ENCODE peak calls at places on chromosomes 16 and 17, in seven cellular contexts. G, X, F, M, B, I and H are unnamed samples.

GRCh38 chr17:3935140-3935542 is 18.9 kb upstream of the P2RX1 start:
- DNase-seq in X (peak), G (peak), M (peak), B (peak), F (no peak), I (peak), H (peak)

GRCh38 chr17:12457493-12457892 is 208.2 kb upstream of the MYOCD start:
- DNase-seq in F (no peak), X (no peak), B (no peak), I (no peak), M (no peak), G (no peak), H (no peak)

GRCh38 chr17:82051776-82052637 is at the start of the genes GPS1 and RFNG:
- DNase-seq in B (peak), F (peak), M (peak), X (peak), G (peak), I (peak), H (peak)

GRCh38 chr17:41417576-41418015 is 6.8 kb downstream of the KRT37 start:
- DNase-seq in X (no peak), G (no peak), I (peak), M (peak), B (no peak), F (peak), H (peak)

GRCh38 chr17:27657620-27658019 is 26.6 kb downstream of the LGALS9 start:
- DNase-seq in I (no peak), G (no peak), M (no peak), X (no peak), B (no peak), F (no peak), H (peak)

GRCh38 chr17:28524476-28525415 is 18.6 kb downstream of the FOXN1 start:
- DNase-seq in B (no peak), G (peak), M (no peak), X (no peak), F (no peak), I (no peak), H (peak)

GRCh38 chr16:82257990-82258389 is 88.0 kb upstream of the MPHOSPH6 start:
- DNase-seq in X (no peak), I (no peak), G (no peak), M (no peak), B (no peak), F (no peak), H (no peak)

GRCh38 chr16:88588148-88588547 is 17.9 kb downstream of the ZC3H18 start:
- DNase-seq in I (no peak), M (no peak), X (no peak), G (no peak), B (no peak), F (no peak), H (no peak)

GRCh38 chr17:16027708-16028584 is 28.3 kb downstream of the TTC19 start:
- DNase-seq in I (no peak), X (no peak), G (no peak), B (no peak), M (no peak), F (peak), H (peak)

GRCh38 chr16:55452996-55453395 is 26.0 kb upstream of the MMP2 start:
- DNase-seq in F (no peak), X (no peak), B (no peak), I (no peak), M (no peak), G (no peak), H (no peak)

GRCh38 chr17:79907855-79908254 is 68.6 kb upstream of the CBX4 start:
- DNase-seq in G (no peak), M (no peak), X (peak), B (no peak), F (no peak), I (no peak), H (no peak)
- H3K27ac ChIP-seq in G (no peak), M (no peak), X (no peak), B (no peak), F (no peak), I (no peak), H (no peak)

GRCh38 chr16:66751135-66751991 is at the start of gene DYNC1LI2:
- DNase-seq in F (peak), M (peak), G (peak), B (peak), I (peak), X (peak), H (peak)
- TF ChIP-seq EP300 in F (peak), M (no peak), G (no peak), B (no peak), I (no peak), X (no peak), H (no peak)

GRCh38 chr17:65057520-65058075 is 1.1 kb upstream of the GNA13 start:
- DNase-seq in B (peak), X (no peak), M (no peak), I (no peak), G (peak), F (no peak), H (no peak)
- H3K27ac ChIP-seq in B (peak), X (peak), M (peak), I (no peak), G (peak), F (peak), H (peak)

GRCh38 chr17:17497065-17497844 is 1.1 kb upstream of the RASD1 start:
- DNase-seq in G (no peak), I (no peak), B (no peak), X (peak), M (no peak), F (no peak), H (no peak)

GRCh38 chr17:17500999-17501605 is 4.9 kb upstream of the RASD1 start:
- DNase-seq in I (no peak), X (peak), G (no peak), F (no peak), M (no peak), B (no peak), H (no peak)

GRCh38 chr17:17497845-17498520 is 1.8 kb upstream of the RASD1 start:
- DNase-seq in X (peak), F (no peak), G (no peak), B (no peak), I (no peak), M (no peak), H (no peak)

GRCh38 chr17:17498606-17499301 is 2.6 kb upstream of the RASD1 start:
- DNase-seq in F (no peak), G (no peak), I (no peak), M (no peak), X (peak), B (no peak), H (no peak)

DNA sequence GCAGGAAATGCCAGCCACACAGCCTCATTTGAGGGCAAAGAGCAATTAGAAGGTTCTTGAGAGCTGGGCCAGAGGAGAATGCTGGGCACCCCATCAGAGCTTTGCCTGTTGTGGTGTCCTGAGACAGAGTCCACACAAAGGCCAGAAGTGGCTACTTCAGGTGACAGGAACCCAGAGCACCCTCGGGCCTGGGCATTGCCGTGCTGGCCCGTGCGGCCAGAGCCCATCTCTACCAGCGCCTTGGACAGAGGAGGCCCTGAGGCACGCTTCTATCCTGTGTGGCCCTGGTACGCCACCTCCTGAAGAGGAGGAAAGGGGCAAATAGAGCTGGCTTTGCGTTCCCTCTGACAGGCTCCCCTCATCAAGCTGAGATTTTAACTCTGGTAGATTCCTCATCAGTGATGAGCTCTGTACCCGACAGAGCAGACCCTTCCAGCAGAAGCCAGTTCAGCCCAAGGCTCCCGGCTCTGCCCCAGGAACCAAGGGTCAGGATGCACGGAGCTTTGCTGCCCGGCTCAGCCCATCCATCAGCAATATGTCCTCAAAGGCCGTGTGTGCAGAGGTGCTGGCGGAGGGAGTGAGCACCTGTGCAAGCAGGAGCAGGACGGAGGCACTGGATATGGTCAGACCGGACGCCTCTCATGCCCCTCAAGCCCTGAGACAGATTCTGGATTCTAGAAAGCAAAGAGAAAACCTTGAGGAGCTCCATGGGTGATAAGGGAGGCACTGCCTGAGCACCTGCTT is 3.4 kb upstream of the RASD1 start:
- DNase-seq in X (peak), B (no peak), M (no peak), F (no peak), I (no peak), G (no peak), H (no peak)
- TF ChIP-seq EP300 in X (no peak), B (no peak), M (no peak), F (no peak), I (no peak), G (no peak), H (no peak)

DNA sequence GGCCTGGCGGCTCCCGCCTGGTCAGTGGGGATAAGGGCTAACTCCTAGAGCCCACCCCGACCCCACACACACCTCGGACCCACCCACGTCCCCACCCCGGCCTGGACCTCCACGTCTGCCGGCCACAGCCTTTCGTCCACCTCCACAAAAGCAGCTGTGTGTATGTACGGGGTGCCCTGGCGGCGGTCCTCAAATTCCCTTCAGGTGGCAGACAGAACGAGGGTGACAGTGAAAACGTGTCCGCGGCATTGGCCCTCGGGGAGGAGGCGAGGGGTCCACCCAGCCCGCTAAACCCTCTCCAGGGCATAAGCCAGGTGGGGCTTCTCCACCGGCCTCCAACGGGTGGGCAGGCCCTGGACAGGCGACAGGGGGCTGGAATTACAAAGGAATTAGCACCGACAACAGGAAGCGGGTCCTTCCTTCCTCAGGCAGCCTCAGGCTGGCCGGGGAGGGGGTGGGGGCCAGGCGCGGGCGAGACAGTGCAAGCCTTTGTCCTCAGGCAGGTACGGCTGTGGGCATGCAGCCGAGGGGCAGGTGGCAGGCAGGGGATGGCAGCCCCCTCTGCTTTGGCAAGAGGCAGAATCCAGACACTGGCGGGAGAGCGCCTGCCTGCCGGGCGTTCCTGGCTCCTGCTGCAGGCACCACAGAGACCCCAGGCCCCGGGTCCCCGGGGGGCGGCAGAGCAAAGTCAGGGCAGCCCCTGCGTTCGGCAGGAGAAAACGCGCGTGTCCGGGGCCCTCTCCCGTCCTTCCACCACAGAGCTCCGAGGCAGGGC is 12.3 kb upstream of the PITPNA start:
- DNase-seq in I (peak), M (peak), F (no peak), X (no peak), G (no peak), B (no peak), H (no peak)
- H3K27ac ChIP-seq in I (peak), M (no peak), F (no peak), X (peak), G (no peak), B (peak), H (peak)

DNA sequence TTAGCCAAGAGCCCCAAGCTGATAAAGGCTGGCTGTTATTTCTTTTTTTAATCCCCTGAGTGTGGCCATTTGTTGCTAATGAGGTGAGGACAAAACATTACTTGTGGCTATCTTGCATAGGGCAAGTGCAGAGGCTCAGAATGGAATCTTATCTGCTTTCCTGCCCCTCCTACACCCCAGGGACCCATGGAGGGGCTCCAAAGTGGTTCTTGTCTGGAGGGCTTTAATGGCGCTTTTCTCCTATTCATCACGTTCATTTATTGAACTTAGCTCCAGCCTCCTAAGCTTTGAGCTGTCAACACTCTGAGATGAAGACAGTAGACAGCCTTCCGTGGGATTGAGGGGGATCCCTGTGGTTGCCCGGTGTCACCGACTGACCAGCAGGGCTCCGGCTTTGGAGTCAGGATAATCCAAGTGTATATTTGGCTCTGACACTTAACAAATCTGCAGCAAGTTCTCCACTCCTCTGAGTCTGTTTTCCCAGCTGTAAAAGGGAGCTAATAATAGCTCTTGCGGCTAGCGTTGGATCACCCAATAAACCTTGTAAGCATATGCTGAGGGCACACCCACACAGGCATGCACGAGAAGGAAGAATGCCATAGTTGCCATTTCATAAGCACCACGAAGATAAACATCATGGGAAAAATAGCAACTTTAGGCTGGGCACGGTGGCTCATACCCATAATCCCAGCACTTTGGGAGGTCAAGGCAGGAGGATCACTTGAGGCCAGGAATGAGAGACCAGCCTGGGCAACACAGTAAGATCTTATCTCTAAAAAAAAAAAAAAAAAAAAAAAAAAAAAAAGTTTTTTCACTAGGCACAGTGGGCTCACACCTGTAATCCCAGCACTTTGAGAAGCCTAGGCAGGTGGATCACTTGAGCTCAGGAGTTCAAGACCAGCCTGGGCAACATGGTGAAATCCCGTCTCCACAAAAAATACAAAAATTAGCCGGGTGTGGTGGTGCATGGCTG is 44.8 kb downstream of the MYH11 start:
- DNase-seq in I (no peak), M (no peak), X (no peak), G (peak), F (no peak), B (no peak), H (no peak)
- TF ChIP-seq EP300 in I (no peak), M (no peak), X (no peak), G (no peak), F (no peak), B (no peak), H (no peak)